ENCODE peak calls at places on chromosomes 12 and 14, in ten cellular contexts. X is EH; B is stimulated activated CD8-positive, alpha-beta memory T cell treated with anti-CD3 and anti-CD28 coated beads, Interleukin-4, amount 100 ng/mL, for 24 hours; I is Calu3; Z is T-helper 2 cell; K is stimulated activated CD4-positive, alpha-beta T cell treated with anti-CD3 and anti-CD28 coated beads, Interleukin-15, amount 100 ng/mL, for 1 hour; J is H54; A is CMK; V is midbrain; S is T-helper 9 cell. W is an unnamed sample.

GRCh38 chr12:6374028-6374780 is 1.2 kb downstream of the SCNN1A start:
- DNase-seq in X (no peak), B (no peak), I (no peak), Z (no peak), K (no peak), J (no peak), A (no peak), V (no peak), S (no peak), W (peak)

GRCh38 chr12:53381739-53382630 is 2.0 kb downstream of the SP1 start:
- DNase-seq in X (peak), B (no peak), I (peak), Z (peak), K (no peak), J (peak), A (peak), V (peak), S (peak), W (peak)

GRCh38 chr12:118850244-118850825 is 131.0 kb upstream of the SRRM4 start:
- DNase-seq in X (no peak), B (no peak), I (peak), Z (no peak), K (no peak), J (peak), A (peak), V (no peak), S (no peak), W (peak)

GRCh38 chr12:122161682-122162081 is 12.3 kb downstream of the IL31 start:
- DNase-seq in X (no peak), B (no peak), I (no peak), Z (no peak), K (no peak), J (no peak), A (no peak), V (no peak), S (no peak), W (no peak)

GRCh38 chr14:52154992-52155655 is 86.3 kb upstream of the NID2 start:
- DNase-seq in X (no peak), B (no peak), I (no peak), Z (no peak), K (no peak), J (no peak), A (no peak), V (no peak), S (no peak), W (no peak)

GRCh38 chr12:120642086-120642485 is 1.7 kb downstream of the CABP1 start:
- DNase-seq in X (no peak), B (no peak), I (no peak), Z (no peak), K (no peak), J (no peak), A (no peak), V (no peak), S (no peak), W (no peak)

GRCh38 chr14:104349950-104350349 is 211.6 kb downstream of the KIF26A start:
- DNase-seq in X (no peak), B (no peak), I (no peak), Z (no peak), K (no peak), J (no peak), A (no peak), V (no peak), S (no peak), W (peak)

GRCh38 chr14:75370416-75371205 is 57.2 kb upstream of the JDP2 start:
- DNase-seq in X (no peak), B (no peak), I (no peak), Z (no peak), K (no peak), J (no peak), A (no peak), V (no peak), S (no peak), W (no peak)

GRCh38 chr12:92533280-92533890 is 169.4 kb upstream of the PLEKHG7 start:
- DNase-seq in X (peak), B (no peak), I (no peak), Z (no peak), K (no peak), J (no peak), A (no peak), V (no peak), S (no peak), W (no peak)

GRCh38 chr14:105486974-105487448 is 325 bp downstream of the CRIP1 start:
- DNase-seq in X (no peak), B (no peak), I (no peak), Z (peak), K (no peak), J (no peak), A (no peak), V (no peak), S (peak), W (peak)

GRCh38 chr12:69524755-69525509 is 54.7 kb downstream of the FRS2 start:
- DNase-seq in X (peak), B (no peak), I (no peak), Z (no peak), K (no peak), J (no peak), A (no peak), V (no peak), S (no peak), W (no peak)

GRCh38 chr12:116717466-116718457 is 20.1 kb downstream of the SPRING1 start:
- DNase-seq in X (peak), B (no peak), I (no peak), Z (no peak), K (no peak), J (no peak), A (no peak), V (peak), S (no peak), W (peak)

GRCh38 chr12:113097716-113098427 is 37.7 kb downstream of the RASAL1 start:
- DNase-seq in X (peak), B (no peak), I (no peak), Z (no peak), K (no peak), J (no peak), A (no peak), V (peak), S (no peak), W (no peak)

GRCh38 chr14:72588521-72588920 is 305.4 kb downstream of the DPF3 start:
- DNase-seq in X (no peak), B (no peak), I (no peak), Z (no peak), K (no peak), J (no peak), A (no peak), V (no peak), S (no peak), W (no peak)

GRCh38 chr14:54322241-54322640 is 74.6 kb upstream of the CDKN3 start:
- DNase-seq in X (no peak), B (no peak), I (no peak), Z (no peak), K (no peak), J (no peak), A (no peak), V (no peak), S (no peak), W (no peak)

GRCh38 chr14:104550849-104551728 is 28.5 kb upstream of the C14orf180 start:
- DNase-seq in X (no peak), B (no peak), I (no peak), Z (no peak), K (no peak), J (no peak), A (no peak), V (no peak), S (no peak), W (no peak)